ENCODE peak calls at places on chromosomes 13 and 19, in four cellular contexts. R is midbrain; L is stimulated activated CD4-positive, alpha-beta T cell treated with anti-CD3 and anti-CD28 coated beads, Interleukin-1b, Interleukin-23, amount 100 ng/mL, for 4 hours; V is NCI-H1105 treated with DMSO at 0.1 percent for 48 hours. S is an unnamed sample.

GRCh38 chr19:46426035-46426505 is 2.7 kb downstream of the PNMA8C start:
- DNase-seq in R (no peak), L (no peak), V (peak), S (no peak)

GRCh38 chr19:2856457-2857055 is 10.6 kb upstream of the ZNF556 start:
- DNase-seq in R (no peak), V (no peak), L (no peak), S (no peak)

GRCh38 chr19:55655648-55656040 is 809 bp downstream of the U2AF2 start:
- DNase-seq in L (no peak), R (no peak), V (no peak), S (no peak)

GRCh38 chr19:4589579-4590410 is 30.3 kb upstream of the SEMA6B start:
- DNase-seq in V (no peak), L (no peak), R (no peak), S (no peak)

GRCh38 chr13:72652681-72653080 is 74.7 kb downstream of the MZT1 start:
- DNase-seq in L (no peak), V (no peak), R (no peak), S (no peak)

GRCh38 chr19:42459926-42460325 is 17.2 kb upstream of the CXCL17 start:
- DNase-seq in V (no peak), L (no peak), R (no peak), S (no peak)

GRCh38 chr13:43986395-43986794 is 106.7 kb downstream of the LACC1 start:
- DNase-seq in R (no peak), L (no peak), V (peak), S (no peak)

GRCh38 chr13:30704596-30704995 is 30.7 kb upstream of the ALOX5AP start:
- DNase-seq in V (no peak), L (no peak), R (no peak), S (no peak)

GRCh38 chr13:48585456-48585840 is 52.6 kb upstream of the RCBTB2 start:
- DNase-seq in R (peak), L (no peak), V (peak), S (no peak)

S was measured in activated T-helper 9 cell treated with anti-CD3 and anti-CD28 coated beads, Interleukin-2, amount 50 U/mL, for 16 hours.